ENCODE peak calls at places on chromosome 21, in six cellular contexts. F is NCI-H1105 treated with DMSO at 0.1 percent for 48 hours; P is CD4-positive, CD25-positive, alpha-beta regulatory T cell; X is CD8-positive, alpha-beta T cell; T is thoracic aorta; A is progenitor cell of endocrine pancreas. Y is an unnamed sample.

GRCh38 chr21:33384851-33385331 is 18.3 kb upstream of the IFNGR2 start:
- DNase-seq in X (no peak), A (no peak), F (no peak), T (no peak), P (peak), Y (no peak)

GRCh38 chr21:35575280-35575915 is 484.9 kb downstream of the SETD4 start:
- DNase-seq in X (no peak), A (no peak), P (no peak), F (no peak), T (no peak), Y (peak)

GRCh38 chr21:27315373-27315772 is 348.5 kb upstream of the ADAMTS5 start:
- DNase-seq in A (no peak), X (no peak), F (no peak), T (no peak), P (no peak), Y (no peak)

GRCh38 chr21:42397291-42398129 is 1.7 kb upstream of the TMPRSS3 start:
- DNase-seq in P (no peak), F (no peak), A (no peak), T (no peak), X (no peak), Y (no peak)

GRCh38 chr21:29818520-29818919 is 121.3 kb downstream of the GRIK1 start:
- DNase-seq in X (no peak), P (no peak), F (no peak), T (no peak), A (no peak), Y (no peak)

GRCh38 chr21:46557919-46558392 is 46.9 kb downstream of the S100B start:
- DNase-seq in F (no peak), P (no peak), X (no peak), T (no peak), A (no peak), Y (no peak)

GRCh38 chr21:46149205-46149901 is 6.0 kb downstream of the FTCD start:
- DNase-seq in P (no peak), T (no peak), X (no peak), A (no peak), F (no peak), Y (no peak)

GRCh38 chr21:15686506-15686905 is 43.3 kb upstream of the USP25 start:
- DNase-seq in F (no peak), A (no peak), T (no peak), P (no peak), X (no peak), Y (no peak)

GRCh38 chr21:37159053-37159776 is 86.2 kb downstream of the TTC3 start:
- DNase-seq in T (no peak), A (no peak), F (no peak), X (no peak), P (no peak), Y (no peak)

Y was measured in adipocyte.